ENCODE peak calls at places on chromosomes 2 and 18, in eight cellular contexts. D is HL-60, A is Calu3, O is OCI-LY7, S is fibroblast of lung, R is lung, G is neural crest cell, L is A549. T is an unnamed sample.

GRCh38 chr2:54936766-54937165 is 113.5 kb downstream of the RTN4 start:
- DNase-seq in D (no peak), A (no peak), O (no peak), S (no peak), R (no peak), G (no peak), L (no peak), T (no peak)

GRCh38 chr18:57921708-57922107 is 118.6 kb upstream of the ATP8B1 start:
- DNase-seq in D (peak; percentile 72), A (no peak), O (no peak), S (peak; percentile 45), R (no peak), G (no peak), L (no peak), T (no peak)

GRCh38 chr2:202034249-202035088 is 814 bp downstream of the FZD7 start:
- DNase-seq in D (no peak), A (peak; percentile 37), O (no peak), S (peak; percentile 51), R (no peak), G (peak; percentile 30), L (peak; percentile 16), T (peak; percentile 49)

GRCh38 chr2:19879115-19879514 is 22.7 kb downstream of the TTC32 start:
- DNase-seq in D (no peak), A (no peak), O (no peak), S (no peak), R (no peak), G (no peak), L (no peak), T (no peak)

GRCh38 chr2:239092571-239093294 is 244.8 kb downstream of the TWIST2 start:
- DNase-seq in D (no peak), A (no peak), O (no peak), S (no peak), R (no peak), G (no peak), L (no peak), T (no peak)

GRCh38 chr2:207037813-207038212 is 98.5 kb downstream of the CPO start:
- DNase-seq in D (no peak), A (no peak), O (no peak), S (peak; percentile 33), R (no peak), G (no peak), L (no peak), T (no peak)

GRCh38 chr2:188675391-188676011 is 298.7 kb upstream of the COL3A1 start:
- DNase-seq in D (no peak), A (no peak), O (no peak), S (peak; percentile 46), R (no peak), G (no peak), L (no peak), T (no peak)

GRCh38 chr2:113184531-113185230 is 10.9 kb downstream of the PSD4 start:
- DNase-seq in D (no peak), A (no peak), O (no peak), S (no peak), R (no peak), G (no peak), L (no peak), T (no peak)

GRCh38 chr2:96815326-96816126 is 542 bp upstream of the CNNM3 start:
- DNase-seq in D (no peak), A (peak; percentile 12), O (peak; percentile 34), S (peak; percentile 57), R (no peak), G (no peak), L (peak; percentile 62), T (peak; percentile 70)

GRCh38 chr2:120367649-120368048 is 21.7 kb downstream of the INHBB start:
- DNase-seq in D (no peak), A (no peak), O (no peak), S (no peak), R (no peak), G (no peak), L (no peak), T (no peak)

GRCh38 chr2:219499058-219499307 is 292 bp downstream of the GMPPA start:
- DNase-seq in D (no peak), A (no peak), O (no peak), S (no peak), R (no peak), G (no peak), L (no peak), T (no peak)

GRCh38 chr18:4208408-4208807 is 246.7 kb downstream of the DLGAP1 start:
- DNase-seq in D (no peak), A (no peak), O (no peak), S (no peak), R (no peak), G (no peak), L (no peak), T (no peak)

GRCh38 chr18:76621184-76621583 is 126.1 kb upstream of the ZNF516 start:
- DNase-seq in D (no peak), A (no peak), O (no peak), S (peak; percentile 27), R (no peak), G (no peak), L (no peak), T (no peak)

GRCh38 chr2:101706819-101707177 is 9.3 kb downstream of the MAP4K4 start:
- DNase-seq in D (no peak), A (no peak), O (peak; percentile 72), S (no peak), R (no peak), G (no peak), L (no peak), T (no peak)

GRCh38 chr2:3251974-3252373 is 125.6 kb downstream of the EIPR1 start:
- DNase-seq in D (no peak), A (no peak), O (no peak), S (peak; percentile 4), R (no peak), G (no peak), L (no peak), T (no peak)

GRCh38 chr2:15538792-15539191 is 22.3 kb downstream of the NBAS start:
- DNase-seq in D (no peak), A (no peak), O (no peak), S (no peak), R (no peak), G (no peak), L (no peak), T (no peak)

GRCh38 chr2:112134120-112134519 is 4.1 kb upstream of the FBLN7 start:
- DNase-seq in D (no peak), A (no peak), O (no peak), S (no peak), R (no peak), G (no peak), L (no peak), T (no peak)

GRCh38 chr2:120108749-120109148 is 95.9 kb downstream of the EPB41L5 start:
- DNase-seq in D (no peak), A (no peak), O (no peak), S (peak; percentile 40), R (no peak), G (no peak), L (no peak), T (no peak)

GRCh38 chr2:226409134-226409533 is 390.5 kb downstream of the IRS1 start:
- DNase-seq in D (no peak), A (no peak), O (no peak), S (no peak), R (no peak), G (no peak), L (no peak), T (no peak)

GRCh38 chr2:200471324-200471848 is 38.5 kb downstream of the KCTD18 start:
- DNase-seq in D (no peak), A (peak; percentile 18), O (peak; percentile 49), S (peak; percentile 42), R (no peak), G (no peak), L (peak; percentile 57), T (peak; percentile 76)

GRCh38 chr2:27448381-27448780 is 6.2 kb downstream of the KRTCAP3 start:
- DNase-seq in D (no peak), A (no peak), O (no peak), S (no peak), R (no peak), G (no peak), L (no peak), T (no peak)
- TF ChIP-seq CTCF in D (no peak), A (no peak), O (no peak), S (no peak), R (no peak), G (no peak), L (no peak), T (no peak)

GRCh38 chr18:22195052-22195451 is 25.7 kb downstream of the GATA6 start:
- DNase-seq in D (no peak), A (no peak), O (no peak), S (no peak), R (no peak), G (no peak), L (no peak), T (no peak)

GRCh38 chr18:22193466-22193865 is 24.1 kb downstream of the GATA6 start:
- DNase-seq in D (no peak), A (no peak), O (no peak), S (no peak), R (no peak), G (no peak), L (no peak), T (no peak)

GRCh38 chr18:22191986-22192385 is 22.6 kb downstream of the GATA6 start:
- DNase-seq in D (no peak), A (no peak), O (no peak), S (peak; percentile 51), R (no peak), G (no peak), L (no peak), T (no peak)

GRCh38 chr18:22191346-22191710 is 21.9 kb downstream of the GATA6 start:
- DNase-seq in D (no peak), A (no peak), O (no peak), S (peak; percentile 72), R (no peak), G (no peak), L (no peak), T (no peak)

DNA sequence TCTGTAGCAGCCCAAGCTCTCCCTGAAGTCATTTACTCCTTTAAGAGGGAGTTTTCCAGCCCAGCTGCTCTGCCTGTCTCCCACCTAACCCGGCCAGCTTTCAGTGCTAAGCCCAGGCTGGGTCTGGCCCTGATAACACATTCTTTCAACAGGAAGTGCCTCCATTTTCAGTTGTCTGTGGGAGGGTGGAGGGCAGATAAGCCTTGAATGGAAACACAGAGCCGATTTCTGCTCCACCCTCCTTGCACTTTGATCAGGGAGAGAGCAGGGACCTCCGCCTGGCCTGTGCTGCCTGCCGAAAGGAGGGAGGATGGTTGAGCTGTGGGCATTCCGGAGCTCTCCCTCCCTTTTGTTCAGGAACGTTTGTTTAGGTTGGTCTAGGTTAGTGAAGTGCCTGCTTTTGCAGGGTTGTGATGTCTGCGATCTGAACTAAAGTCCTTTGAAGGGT is 24.8 kb downstream of the GATA6 start:
- DNase-seq in D (no peak), A (peak; percentile 68), O (no peak), S (no peak), R (no peak), G (no peak), L (no peak), T (no peak)
- TF ChIP-seq CTCF in D (no peak), A (no peak), O (no peak), S (no peak), R (no peak), G (no peak), L (no peak), T (no peak)

GRCh38 chr18:63320690-63321265 is 1.2 kb upstream of the BCL2 start:
- DNase-seq in D (peak; percentile 50), A (peak; percentile 40), O (peak; percentile 33), S (peak; percentile 50), R (peak; percentile 35), G (peak; percentile 18), L (no peak), T (peak; percentile 63)
- TF ChIP-seq CTCF in D (no peak), A (no peak), O (no peak), S (no peak), R (no peak), G (peak; percentile 19), L (no peak), T (no peak)

GRCh38 chr2:8986327-8986976 is 17.0 kb downstream of the MBOAT2 start:
- DNase-seq in D (no peak), A (no peak), O (peak; percentile 50), S (no peak), R (no peak), G (peak; percentile 23), L (no peak), T (no peak)
- TF ChIP-seq CTCF in D (peak; percentile 20), A (no peak), O (peak; percentile 81), S (peak; percentile 26), R (no peak), G (peak; percentile 48), L (peak; percentile 22), T (peak; percentile 31)